ENCODE peak calls at places on chromosomes 5 and 9, in five cellular contexts. A, Q, O, H and L are unnamed samples.
A peak's percentile ranks its signal among the peaks of the same experiment; 100 is the strongest.

GRCh38 chr9:135926402-135927194 is 19.3 kb upstream of the CAMSAP1 start:
- DNase-seq in A (peak; percentile 96), Q (peak; percentile 42), O (no peak), H (peak; percentile 97), L (peak; percentile 96)

GRCh38 chr9:121558423-121558950 is 58.8 kb upstream of the GGTA1 start:
- DNase-seq in A (no peak), Q (no peak), O (no peak), H (no peak), L (no peak)

GRCh38 chr9:109441296-109441695 is 56.8 kb downstream of the PTPN3 start:
- DNase-seq in A (peak; percentile 14), Q (no peak), O (no peak), H (peak; percentile 10), L (no peak)

GRCh38 chr5:156402387-156402921 is 75.5 kb downstream of the SGCD start:
- DNase-seq in A (no peak), Q (no peak), O (no peak), H (peak; percentile 52), L (no peak)

GRCh38 chr5:30479104-30479503 is 714.4 kb upstream of the CDH6 start:
- DNase-seq in A (no peak), Q (no peak), O (no peak), H (no peak), L (no peak)

GRCh38 chr9:120617637-120617979 is 37.6 kb upstream of the CDK5RAP2 start:
- DNase-seq in A (peak; percentile 58), Q (no peak), O (no peak), H (no peak), L (peak; percentile 23)

GRCh38 chr5:151319334-151319733 is 15.8 kb upstream of the SLC36A3 start:
- DNase-seq in A (peak; percentile 39), Q (no peak), O (no peak), H (peak; percentile 16), L (peak; percentile 22)

GRCh38 chr5:1648806-1649205 is 125.0 kb upstream of the LPCAT1 start:
- DNase-seq in A (peak; percentile 82), Q (no peak), O (no peak), H (no peak), L (peak; percentile 25)

GRCh38 chr9:87445646-87446045 is 52.0 kb upstream of the DAPK1 start:
- DNase-seq in A (peak; percentile 39), Q (no peak), O (no peak), H (peak; percentile 32), L (peak; percentile 29)

GRCh38 chr9:14158911-14159310 is 155.0 kb downstream of the NFIB start:
- DNase-seq in A (peak; percentile 82), Q (no peak), O (no peak), H (peak; percentile 78), L (peak; percentile 5)

GRCh38 chr5:151770383-151771258 is 1.1 kb upstream of the G3BP1 start:
- DNase-seq in A (peak; percentile 88), Q (peak; percentile 36), O (peak; percentile 36), H (no peak), L (peak; percentile 65)

GRCh38 chr5:56861893-56862485 is 46.6 kb downstream of the MAP3K1 start:
- DNase-seq in A (no peak), Q (no peak), O (no peak), H (no peak), L (no peak)

GRCh38 chr5:68086857-68087256 is 128.7 kb upstream of the PIK3R1 start:
- DNase-seq in A (peak; percentile 94), Q (no peak), O (no peak), H (no peak), L (peak; percentile 77)

GRCh38 chr9:104494808-104495207 is 9.3 kb upstream of the OR13F1 start:
- DNase-seq in A (peak; percentile 15), Q (no peak), O (no peak), H (peak; percentile 32), L (no peak)

GRCh38 chr5:67858470-67859096 is 357.0 kb upstream of the PIK3R1 start:
- DNase-seq in A (no peak), Q (no peak), O (no peak), H (no peak), L (no peak)

GRCh38 chr9:136021891-136022681 is 60.9 kb upstream of the UBAC1 start:
- DNase-seq in A (no peak), Q (no peak), O (no peak), H (no peak), L (no peak)

GRCh38 chr9:16671591-16672137 is 198.8 kb downstream of the BNC2 start:
- DNase-seq in A (peak; percentile 93), Q (no peak), O (no peak), H (peak; percentile 85), L (peak; percentile 62)

GRCh38 chr5:65895891-65896290 is 30.5 kb upstream of the ERBIN start:
- DNase-seq in A (no peak), Q (no peak), O (no peak), H (no peak), L (no peak)

GRCh38 chr9:98555851-98556465 is 152.8 kb downstream of the GABBR2 start:
- DNase-seq in A (no peak), Q (no peak), O (no peak), H (no peak), L (no peak)

GRCh38 chr5:143200781-143201398 is 202.6 kb downstream of the NR3C1 start:
- DNase-seq in A (peak; percentile 87), Q (no peak), O (no peak), H (peak; percentile 76), L (peak; percentile 80)

GRCh38 chr9:22395585-22396205 is 50.9 kb upstream of the DMRTA1 start:
- DNase-seq in A (peak; percentile 14), Q (no peak), O (no peak), H (peak; percentile 83), L (peak; percentile 81)

GRCh38 chr5:138240690-138241385 is 27.7 kb upstream of the CDC23 start:
- DNase-seq in A (no peak), Q (no peak), O (no peak), H (no peak), L (no peak)

GRCh38 chr9:30774326-30774725 is 1610.1 kb upstream of the ACO1 start:
- DNase-seq in A (no peak), Q (no peak), O (no peak), H (peak; percentile 32), L (no peak)

GRCh38 chr9:13189362-13189761 is 90.1 kb downstream of the MPDZ start:
- DNase-seq in A (no peak), Q (no peak), O (no peak), H (no peak), L (no peak)

GRCh38 chr9:30799527-30800101 is 1584.8 kb upstream of the ACO1 start:
- DNase-seq in A (no peak), Q (no peak), O (no peak), H (no peak), L (no peak)

GRCh38 chr5:173764321-173765029 is 123.7 kb upstream of the CPEB4 start:
- DNase-seq in A (peak; percentile 98), Q (no peak), O (no peak), H (peak; percentile 97), L (peak; percentile 96)

GRCh38 chr5:133225671-133226152 is 173.9 kb downstream of the HSPA4 start:
- DNase-seq in A (peak; percentile 28), Q (no peak), O (no peak), H (no peak), L (no peak)

GRCh38 chr5:154972476-154973080 is 31.7 kb downstream of the MRPL22 start:
- DNase-seq in A (peak; percentile 64), Q (no peak), O (no peak), H (peak; percentile 54), L (peak; percentile 47)

GRCh38 chr9:92147030-92147853 is 32.0 kb upstream of the SPTLC1 start:
- DNase-seq in A (peak; percentile 92), Q (no peak), O (no peak), H (peak; percentile 94), L (peak; percentile 95)